ENCODE peak calls at places on chromosome 20, in five cellular contexts. V, E, K, N and H are unnamed samples.

GRCh38 chr20:19519461-19519860 is 238.6 kb upstream of the RIN2 start:
- DNase-seq in V (no peak), E (peak; percentile 14), K (no peak), N (no peak), H (no peak)

GRCh38 chr20:33438481-33438880 is 5.1 kb downstream of the SNTA1 start:
- DNase-seq in V (no peak), E (no peak), K (no peak), N (no peak), H (no peak)

GRCh38 chr20:35716330-35716729 is 17.1 kb downstream of the ROMO1 start:
- DNase-seq in V (no peak), E (no peak), K (no peak), N (no peak), H (no peak)

GRCh38 chr20:38338849-38339520 is 7.3 kb upstream of the LBP start:
- DNase-seq in V (no peak), E (no peak), K (peak; percentile 57), N (no peak), H (no peak)

GRCh38 chr20:36259177-36259835 is 23.0 kb downstream of the AAR2 start:
- DNase-seq in V (no peak), E (no peak), K (no peak), N (peak; percentile 30), H (no peak)

GRCh38 chr20:25191051-25191450 is 4.5 kb upstream of the ENTPD6 start:
- DNase-seq in V (no peak), E (no peak), K (no peak), N (no peak), H (no peak)

GRCh38 chr20:43870484-43870883 is 44.2 kb upstream of the TOX2 start:
- DNase-seq in V (no peak), E (no peak), K (no peak), N (no peak), H (no peak)

GRCh38 chr20:45034436-45034835 is 66.5 kb downstream of the KCNS1 start:
- DNase-seq in V (no peak), E (no peak), K (no peak), N (no peak), H (no peak)

GRCh38 chr20:50285376-50286173 is 94.9 kb downstream of the CEBPB start:
- DNase-seq in V (no peak), E (peak; percentile 68), K (no peak), N (peak; percentile 86), H (no peak)

GRCh38 chr20:35502352-35502751 is 27.1 kb downstream of the C20orf173 start:
- DNase-seq in V (no peak), E (peak; percentile 67), K (no peak), N (no peak), H (no peak)

GRCh38 chr20:7302256-7302655 is 534.8 kb downstream of the BMP2 start:
- DNase-seq in V (no peak), E (no peak), K (no peak), N (no peak), H (no peak)

GRCh38 chr20:9392892-9393857 is 121.2 kb upstream of the LAMP5 start:
- DNase-seq in V (peak; percentile 80), E (peak; percentile 49), K (peak; percentile 51), N (peak; percentile 82), H (no peak)

GRCh38 chr20:30168025-30168799 is 1089.3 kb upstream of the DEFB115 start:
- DNase-seq in V (peak; percentile 45), E (peak; percentile 10), K (no peak), N (peak; percentile 62), H (no peak)

GRCh38 chr20:57175397-57176010 is 90.9 kb downstream of the BMP7 start:
- DNase-seq in V (no peak), E (peak; percentile 40), K (no peak), N (no peak), H (no peak)

GRCh38 chr20:34945315-34946077 is 10.1 kb downstream of the GSS start:
- DNase-seq in V (no peak), E (no peak), K (no peak), N (no peak), H (no peak)

GRCh38 chr20:1178623-1179022 is 6.2 kb downstream of the TMEM74B start:
- DNase-seq in V (no peak), E (no peak), K (no peak), N (no peak), H (no peak)

GRCh38 chr20:38084425-38084951 is 50.9 kb downstream of the RPRD1B start:
- DNase-seq in V (no peak), E (no peak), K (no peak), N (no peak), H (no peak)

GRCh38 chr20:24962182-24962492 is 13.1 kb downstream of the CST7 start:
- DNase-seq in V (peak; percentile 10), E (no peak), K (no peak), N (peak; percentile 14), H (peak; percentile 63)

GRCh38 chr20:36155991-36156390 is 1.5 kb downstream of the EPB41L1 start:
- DNase-seq in V (no peak), E (no peak), K (no peak), N (no peak), H (no peak)

GRCh38 chr20:57301026-57301425 is 28.6 kb upstream of the SPO11 start:
- DNase-seq in V (no peak), E (no peak), K (no peak), N (no peak), H (no peak)

GRCh38 chr20:17946040-17946439 is 22.6 kb downstream of the SNX5 start:
- DNase-seq in V (no peak), E (no peak), K (no peak), N (no peak), H (no peak)

GRCh38 chr20:36614781-36615557 is 9.4 kb downstream of the RAB5IF start:
- DNase-seq in V (no peak), E (no peak), K (no peak), N (no peak), H (no peak)

DNA sequence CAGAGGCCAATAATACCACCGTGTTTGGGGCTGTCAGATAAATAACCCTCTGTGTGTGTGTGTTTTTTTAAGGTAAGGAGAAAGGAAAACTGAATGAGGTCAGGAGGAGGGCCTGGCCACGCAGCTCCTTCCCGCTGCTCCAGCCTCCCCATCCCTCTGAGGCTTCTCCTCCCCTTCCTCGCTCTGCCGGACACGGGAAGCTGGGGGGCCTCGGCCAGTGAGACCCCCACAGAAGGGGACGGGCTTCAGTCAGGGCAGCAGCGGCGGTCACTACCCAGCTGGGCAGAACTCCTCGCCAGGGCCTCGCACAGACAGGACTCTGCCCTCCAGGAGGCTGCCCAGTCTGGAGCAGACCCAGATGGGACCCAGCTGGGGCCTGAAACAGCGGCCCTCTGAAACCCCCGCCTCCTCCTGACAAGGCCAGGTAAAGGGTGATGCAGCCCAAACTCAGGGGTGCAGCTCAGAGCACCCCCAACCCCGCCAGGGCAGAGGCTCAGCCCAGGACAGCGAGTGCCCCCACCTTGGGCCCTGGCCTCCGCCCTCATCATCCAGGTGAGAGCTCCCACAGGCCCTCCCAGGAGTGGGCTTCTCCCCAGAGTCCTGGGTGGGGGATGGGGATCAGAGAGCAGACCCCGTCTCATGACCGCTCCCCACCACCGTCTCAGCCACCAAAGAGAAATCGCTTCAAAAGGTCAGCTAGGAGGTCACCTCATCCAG is 2.3 kb downstream of the EEF1A2 start:
- DNase-seq in V (no peak), E (no peak), K (no peak), N (peak; percentile 65), H (peak; percentile 84)
- TF ChIP-seq CTCF in V (peak; percentile 41), E (no peak), K (peak; percentile 16), N (no peak), H (peak; percentile 27)

DNA sequence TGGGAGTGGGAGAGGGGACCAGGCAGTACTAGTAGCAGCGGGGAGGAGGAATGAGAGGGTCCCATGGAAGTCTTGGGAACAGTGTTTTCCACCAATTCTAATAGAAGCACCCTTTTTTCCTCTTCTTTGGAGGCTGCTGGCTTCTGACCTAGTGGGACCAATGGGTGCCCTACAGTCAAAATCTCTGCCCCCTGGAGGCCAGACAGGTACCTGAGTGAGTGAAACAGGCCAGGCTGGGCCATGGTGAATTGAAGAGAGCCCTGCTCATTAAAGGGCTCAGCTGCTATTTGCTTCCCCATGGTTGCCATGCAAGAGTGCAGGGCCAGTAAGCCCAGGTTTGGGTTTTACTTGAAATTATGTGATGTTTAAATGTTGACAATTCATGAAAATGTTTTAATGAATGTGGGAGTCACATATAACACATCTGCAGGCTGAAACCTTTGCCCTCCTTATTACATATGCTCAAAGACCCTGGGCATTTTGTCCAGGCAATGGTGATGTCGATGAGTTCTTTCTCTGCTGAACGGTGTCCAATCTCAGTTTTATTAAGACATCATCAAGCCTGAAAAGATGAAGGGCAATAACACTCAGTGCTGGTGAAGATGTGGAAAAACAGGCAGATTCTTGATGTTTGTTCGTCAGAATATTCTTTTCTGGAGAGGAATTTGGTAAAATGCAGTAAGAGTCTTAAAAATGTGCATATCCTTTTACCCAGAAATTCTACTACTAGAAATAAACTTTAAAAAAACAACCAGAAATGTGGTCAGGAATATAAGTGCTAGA is 42.3 kb upstream of the OCSTAMP start:
- DNase-seq in V (no peak), E (no peak), K (peak; percentile 35), N (no peak), H (no peak)
- TF ChIP-seq CTCF in V (no peak), E (no peak), K (no peak), N (no peak), H (no peak)

GRCh38 chr20:59356662-59357061 is 56.3 kb downstream of the EDN3 start:
- DNase-seq in V (no peak), E (no peak), K (no peak), N (no peak), H (no peak)

GRCh38 chr20:59351148-59352040 is 51.0 kb downstream of the EDN3 start:
- DNase-seq in V (no peak), E (no peak), K (no peak), N (no peak), H (no peak)

GRCh38 chr20:59354460-59354859 is 54.0 kb downstream of the EDN3 start:
- DNase-seq in V (no peak), E (no peak), K (no peak), N (no peak), H (no peak)

GRCh38 chr20:59359908-59360307 is 59.5 kb downstream of the EDN3 start:
- DNase-seq in V (no peak), E (no peak), K (no peak), N (no peak), H (no peak)

DNA sequence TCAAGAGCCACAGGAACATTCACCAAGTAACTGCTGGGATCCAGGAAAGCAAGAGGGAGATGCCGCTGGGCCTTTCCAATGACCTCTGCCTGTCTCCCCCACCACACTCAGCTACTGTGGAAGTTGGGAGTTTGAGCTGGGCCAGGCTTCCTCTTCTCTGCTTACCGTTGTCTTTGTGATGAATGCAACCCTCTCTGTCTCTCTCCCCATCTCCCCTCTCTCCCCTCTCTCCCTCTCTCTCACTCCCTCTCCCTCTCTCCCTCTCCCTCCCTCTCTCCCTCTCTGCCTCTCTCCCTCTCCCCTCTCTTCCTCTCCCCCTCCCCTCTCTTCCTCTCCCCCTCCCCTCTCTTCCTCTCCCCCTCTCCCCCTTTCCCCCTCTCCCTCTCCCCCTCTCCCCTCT is 54.8 kb downstream of the EDN3 start:
- DNase-seq in V (no peak), E (no peak), K (no peak), N (no peak), H (no peak)
- TF ChIP-seq CTCF in V (no peak), E (no peak), K (no peak), N (no peak), H (no peak)

DNA sequence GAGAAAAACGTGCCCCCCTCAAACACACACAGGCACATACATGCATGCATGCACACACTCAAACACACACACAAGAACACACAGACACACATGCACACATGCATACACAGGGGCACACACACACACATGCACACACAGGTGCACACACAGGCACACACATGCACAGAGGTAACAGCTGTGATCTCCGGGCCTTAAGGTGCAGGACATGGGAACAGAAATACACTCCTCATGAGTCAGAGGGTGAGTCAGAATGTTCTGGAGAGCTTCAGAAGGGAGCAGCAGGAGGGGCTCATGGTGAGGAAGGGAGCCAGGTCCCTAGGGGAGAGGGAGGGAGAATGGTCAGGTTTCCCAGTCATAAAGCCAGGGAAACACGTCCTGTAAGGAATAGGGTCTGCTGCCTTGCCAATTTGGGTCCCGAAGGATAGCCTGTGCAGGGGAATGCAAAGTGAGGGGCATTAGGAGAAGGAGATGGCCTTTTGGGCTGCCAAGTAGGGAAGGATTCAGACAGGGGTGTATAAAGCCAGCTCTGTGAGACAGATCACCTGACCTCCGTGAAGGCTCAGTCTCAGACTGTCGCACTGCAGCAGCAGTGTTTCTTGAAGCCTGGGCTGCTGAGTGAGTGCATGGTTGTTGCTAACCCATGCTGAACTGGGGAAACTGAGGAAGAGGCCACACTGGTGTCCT is 123.9 kb downstream of the MAFB start:
- DNase-seq in V (no peak), E (no peak), K (peak; percentile 49), N (no peak), H (no peak)
- TF ChIP-seq CTCF in V (no peak), E (no peak), K (no peak), N (no peak), H (no peak)